ENCODE peak calls at places on chromosomes 12 and 14, in eight cellular contexts. H, G, C, F, P, D, O and M are unnamed samples.

GRCh38 chr12:53699673-53700015 is 23.8 kb upstream of the ATP5MC2 start:
- DNase-seq in P (no peak), H (no peak), O (no peak), C (no peak), D (no peak), F (peak), G (no peak), M (no peak)

GRCh38 chr12:119673634-119674033 is 5.7 kb downstream of the PRKAB1 start:
- DNase-seq in O (no peak), C (no peak), D (no peak), H (no peak), G (no peak), F (no peak), P (no peak), M (no peak)

GRCh38 chr14:57486767-57487379 is 6.8 kb downstream of the CCDC198 start:
- DNase-seq in F (no peak), O (peak), G (no peak), C (no peak), H (no peak), P (peak), D (no peak), M (no peak)

GRCh38 chr12:48351022-48351708 is 446 bp upstream of the ZNF641 start:
- DNase-seq in O (peak), P (peak), D (peak), F (peak), C (no peak), G (peak), H (peak), M (peak)

GRCh38 chr14:20630340-20631022 is 11.0 kb downstream of the OR6S1 start:
- DNase-seq in D (peak), H (no peak), C (no peak), P (peak), F (no peak), G (no peak), O (peak), M (no peak)

GRCh38 chr14:24928501-24928900 is 121.4 kb downstream of the STXBP6 start:
- DNase-seq in P (no peak), O (no peak), D (no peak), H (no peak), C (no peak), G (no peak), F (no peak), M (no peak)

GRCh38 chr12:100716658-100716948 is 78.0 kb upstream of the ANO4 start:
- DNase-seq in O (peak), F (no peak), G (no peak), C (no peak), D (no peak), H (no peak), P (no peak), M (no peak)

GRCh38 chr12:71708658-71709057 is 22.8 kb downstream of the TMEM19 start:
- DNase-seq in C (no peak), D (no peak), H (no peak), P (no peak), G (no peak), O (no peak), F (no peak), M (no peak)

GRCh38 chr12:12788675-12789368 is 3.4 kb downstream of the APOLD1 start:
- DNase-seq in F (peak), P (peak), G (no peak), O (peak), C (no peak), D (peak), H (peak), M (no peak)

GRCh38 chr14:76726551-76726961 is 34.7 kb upstream of the VASH1 start:
- DNase-seq in P (no peak), G (no peak), O (no peak), H (no peak), D (no peak), C (no peak), F (no peak), M (no peak)

GRCh38 chr12:47193066-47193465 is 113.3 kb upstream of the AMIGO2 start:
- DNase-seq in H (no peak), D (no peak), O (no peak), P (no peak), F (no peak), G (no peak), C (no peak), M (no peak)

GRCh38 chr12:5027436-5027835 is 16.2 kb upstream of the KCNA5 start:
- DNase-seq in F (no peak), P (no peak), C (no peak), H (no peak), O (no peak), G (no peak), D (no peak), M (no peak)

GRCh38 chr12:87812711-87813110 is 216.5 kb downstream of the C12orf50 start:
- DNase-seq in P (no peak), F (no peak), G (no peak), H (no peak), C (no peak), D (no peak), O (no peak), M (no peak)

GRCh38 chr14:23099212-23099861 is 4.0 kb downstream of the C14orf119 start:
- DNase-seq in O (no peak), H (no peak), D (no peak), P (no peak), C (no peak), G (no peak), F (peak), M (no peak)
- TF ChIP-seq CTCF in O (no peak), H (no peak), D (no peak), P (no peak), C (no peak), G (no peak), F (no peak), M (no peak)

GRCh38 chr12:122757568-122757967 is 4.9 kb downstream of the DENR start:
- DNase-seq in D (no peak), P (no peak), O (no peak), F (no peak), G (no peak), H (no peak), C (no peak), M (no peak)

GRCh38 chr12:122749569-122750332 is 2.9 kb upstream of the DENR start:
- DNase-seq in P (no peak), D (no peak), H (no peak), F (no peak), O (peak), C (no peak), G (no peak), M (no peak)

GRCh38 chr12:122753213-122753571 is 568 bp downstream of the DENR start:
- DNase-seq in G (no peak), H (no peak), O (no peak), F (no peak), D (no peak), C (no peak), P (no peak), M (no peak)

GRCh38 chr12:122754790-122755189 is 2.2 kb downstream of the DENR start:
- DNase-seq in F (no peak), C (no peak), G (no peak), D (no peak), H (no peak), O (no peak), P (no peak), M (no peak)

GRCh38 chr12:122752464-122753212 is at the start of gene DENR:
- DNase-seq in G (peak), D (peak), P (peak), F (peak), C (peak), O (peak), H (peak), M (peak)
- TF ChIP-seq POLR2A in G (peak), D (peak), P (peak), F (no peak), C (peak), O (peak), H (peak), M (no peak)

DNA sequence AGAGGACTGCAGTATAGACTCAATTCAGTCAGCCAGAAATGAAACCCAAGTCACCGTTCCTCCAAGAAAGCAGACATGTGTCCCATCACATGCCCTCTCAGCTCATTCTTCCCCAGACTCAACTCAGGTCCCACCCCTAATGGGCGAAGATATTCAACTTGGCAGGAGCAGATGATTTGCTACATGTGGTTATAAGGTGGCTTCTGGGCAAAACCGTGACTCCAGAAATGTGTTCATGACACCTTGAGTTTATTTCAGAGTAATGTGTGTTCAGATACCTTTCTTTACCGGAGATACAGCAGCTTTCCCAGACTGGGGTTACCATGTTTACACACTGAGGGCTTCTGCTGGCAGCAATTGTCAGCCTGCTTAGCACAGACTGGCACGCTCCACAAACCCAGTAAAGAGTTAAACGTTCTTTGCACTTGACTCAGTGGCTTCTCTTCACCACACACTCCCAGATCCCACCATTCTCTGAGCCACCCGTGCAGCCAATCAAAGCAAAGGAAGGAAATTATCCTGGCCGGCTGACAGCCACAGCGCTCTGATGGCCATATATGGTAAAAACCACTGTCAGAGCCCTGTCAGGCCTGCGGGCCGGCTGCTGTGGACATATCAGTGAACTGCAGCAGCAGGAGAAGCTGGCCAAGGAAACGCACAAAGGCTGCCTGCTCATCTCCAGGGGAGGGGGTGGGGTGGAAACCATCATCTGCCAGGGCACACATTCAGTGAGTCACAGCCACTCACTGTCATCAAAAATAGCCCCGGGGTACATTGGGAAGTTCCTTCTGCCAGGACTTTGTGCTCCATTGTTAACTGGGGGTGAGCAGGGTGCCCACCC is 39.9 kb downstream of the CORO1C start:
- DNase-seq in G (peak), D (peak), C (peak), P (peak), H (peak), O (peak), F (peak), M (peak)
- TF ChIP-seq CTCF in G (no peak), D (peak), C (peak), P (no peak), H (no peak), O (no peak), F (no peak), M (no peak)

DNA sequence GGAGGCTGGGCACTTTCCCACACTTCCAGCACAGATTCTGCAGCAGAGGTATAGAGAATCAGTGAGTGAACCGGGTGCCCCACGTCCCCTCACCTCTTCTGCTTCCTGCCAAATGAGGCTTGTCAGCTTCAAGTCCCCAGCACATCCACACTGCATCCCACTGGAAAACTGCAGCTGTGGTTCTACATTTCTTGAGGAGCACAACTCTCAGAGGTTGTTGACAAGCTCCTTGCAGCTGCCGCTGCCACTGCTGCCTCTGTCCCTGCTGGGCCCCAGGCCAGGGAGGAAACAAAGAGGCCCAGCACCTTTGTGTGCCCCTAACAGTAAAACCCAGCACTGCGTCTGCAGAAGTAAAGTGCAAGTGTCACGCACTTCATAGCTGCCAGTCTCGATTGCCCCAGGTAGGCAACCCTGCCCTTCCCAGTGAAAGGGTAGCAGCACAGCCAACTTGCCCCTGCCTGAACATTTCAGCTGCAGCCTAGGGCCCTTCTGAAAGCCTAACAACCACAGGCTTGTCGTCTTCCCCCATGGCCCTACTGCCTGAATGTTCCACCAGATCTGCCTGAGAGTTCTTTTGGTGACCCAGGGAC is 1162.1 kb upstream of the USP15 start:
- DNase-seq in O (no peak), G (no peak), P (no peak), D (no peak), F (no peak), C (no peak), H (no peak), M (no peak)
- TF ChIP-seq POLR2A in O (no peak), G (no peak), P (no peak), D (no peak), F (no peak), C (no peak), H (no peak), M (no peak)